ENCODE peak calls at places on chromosomes 7 and 10, in six cellular contexts. M, P, Y, Z, F and D are unnamed samples.

GRCh38 chr10:16520900-16521299 is 779 bp downstream of the C1QL3 start:
- DNase-seq in Z (peak), P (no peak), F (no peak), M (no peak), Y (peak), D (no peak)

GRCh38 chr7:130268463-130269317 is 2.0 kb downstream of the CPA2 start:
- DNase-seq in Z (no peak), F (no peak), P (no peak), Y (no peak), M (no peak), D (no peak)

GRCh38 chr7:142785841-142786250 is 15.1 kb downstream of the PRSS2 start:
- DNase-seq in M (no peak), F (no peak), Y (no peak), Z (no peak), P (no peak), D (no peak)

GRCh38 chr10:5948999-5949759 is 28.2 kb downstream of the IL15RA start:
- DNase-seq in F (no peak), Y (peak), Z (no peak), P (no peak), M (peak), D (peak)

GRCh38 chr7:88289505-88290129 is 17.1 kb downstream of the STEAP4 start:
- DNase-seq in Z (no peak), P (no peak), F (no peak), Y (no peak), M (no peak), D (no peak)

GRCh38 chr7:147245274-147245673 is 1128.7 kb downstream of the CNTNAP2 start:
- DNase-seq in F (no peak), Y (peak), P (peak), M (no peak), Z (peak), D (no peak)

GRCh38 chr7:27950123-27950522 is 210.2 kb downstream of the TAX1BP1 start:
- DNase-seq in F (no peak), M (no peak), P (no peak), Y (no peak), Z (no peak), D (no peak)

GRCh38 chr7:30977896-30978564 is 14.3 kb downstream of the GHRHR start:
- DNase-seq in P (no peak), Y (peak), M (no peak), Z (no peak), F (no peak), D (no peak)

GRCh38 chr7:151792671-151793070 is 84.2 kb downstream of the PRKAG2 start:
- DNase-seq in F (no peak), Z (no peak), Y (no peak), P (no peak), M (no peak), D (no peak)

GRCh38 chr10:102410427-102411073 is 8.0 kb downstream of the PSD start:
- DNase-seq in F (no peak), Y (peak), M (no peak), Z (peak), P (no peak), D (no peak)

GRCh38 chr7:128003787-128004186 is 27.4 kb downstream of the LRRC4 start:
- DNase-seq in Y (no peak), M (no peak), F (no peak), Z (no peak), P (no peak), D (no peak)

GRCh38 chr10:71981024-71981867 is 17.1 kb downstream of the CHST3 start:
- DNase-seq in F (peak), P (no peak), Z (no peak), M (no peak), Y (peak), D (no peak)

GRCh38 chr10:31320179-31320597 is 1.2 kb downstream of the ZEB1 start:
- DNase-seq in Z (peak), Y (peak), P (no peak), M (no peak), F (no peak), D (peak)

GRCh38 chr10:55734112-55734511 is 626.9 kb downstream of the ZWINT start:
- DNase-seq in Z (no peak), F (no peak), Y (no peak), P (no peak), M (no peak), D (no peak)

GRCh38 chr10:70575486-70575873 is 27.1 kb downstream of the PRF1 start:
- DNase-seq in P (no peak), M (no peak), Y (no peak), Z (no peak), F (no peak), D (no peak)

GRCh38 chr7:155893176-155893575 is 80.9 kb upstream of the SHH start:
- DNase-seq in Y (no peak), M (no peak), F (no peak), P (no peak), Z (no peak), D (peak)

GRCh38 chr7:46163245-46163644 is 242.2 kb upstream of the IGFBP3 start:
- DNase-seq in M (no peak), P (no peak), Z (no peak), Y (no peak), F (no peak), D (no peak)

GRCh38 chr10:27547482-27547881 is 43.4 kb downstream of the RAB18 start:
- DNase-seq in P (no peak), Y (no peak), F (no peak), M (peak), Z (no peak), D (no peak)

GRCh38 chr7:137967143-137968018 is 34.5 kb downstream of the CREB3L2 start:
- DNase-seq in Z (no peak), F (no peak), P (no peak), M (no peak), Y (no peak), D (no peak)

GRCh38 chr10:71608863-71609768 is 110.5 kb downstream of the C10orf105 start:
- DNase-seq in Z (peak), F (no peak), M (peak), P (no peak), Y (peak), D (peak)

GRCh38 chr10:27506280-27506679 is 2.2 kb downstream of the RAB18 start:
- DNase-seq in Z (no peak), Y (no peak), P (no peak), F (no peak), M (no peak), D (no peak)

GRCh38 chr7:39187130-39187529 is 209.4 kb downstream of the POU6F2 start:
- DNase-seq in Y (no peak), F (no peak), P (no peak), M (no peak), Z (no peak), D (no peak)

GRCh38 chr10:110355181-110355831 is 50.6 kb upstream of the SMNDC1 start:
- DNase-seq in P (no peak), F (peak), Y (no peak), Z (no peak), M (no peak), D (peak)

GRCh38 chr10:35127289-35127891 is 744 bp downstream of the CREM start:
- DNase-seq in Z (no peak), Y (peak), P (no peak), F (no peak), M (peak), D (peak)

GRCh38 chr10:92880233-92880861 is 32.0 kb downstream of the EXOC6 start:
- DNase-seq in P (no peak), M (no peak), F (no peak), Z (no peak), Y (peak), D (no peak)

GRCh38 chr7:41449286-41449685 is 253.6 kb downstream of the INHBA start:
- DNase-seq in P (no peak), Y (no peak), Z (no peak), F (no peak), M (no peak), D (no peak)

GRCh38 chr10:3020881-3021280 is 46.5 kb upstream of the PFKP start:
- DNase-seq in M (no peak), Y (no peak), Z (no peak), F (no peak), P (no peak), D (no peak)

GRCh38 chr10:79360499-79361342 is 13.5 kb downstream of the PPIF start:
- DNase-seq in Y (no peak), F (no peak), P (no peak), Z (no peak), M (peak), D (peak)

GRCh38 chr7:130951976-130952313 is 217.9 kb upstream of the KLF14 start:
- DNase-seq in P (no peak), F (no peak), Z (no peak), M (no peak), Y (no peak), D (no peak)

GRCh38 chr10:31929986-31930675 is 1.5 kb upstream of the ARHGAP12 start:
- DNase-seq in Z (no peak), M (no peak), F (no peak), P (no peak), Y (no peak), D (no peak)

GRCh38 chr7:46139079-46139478 is 218.0 kb upstream of the IGFBP3 start:
- DNase-seq in Y (no peak), F (peak), P (no peak), M (no peak), Z (no peak), D (no peak)

GRCh38 chr10:100345570-100346330 is 1.3 kb upstream of the SCD start:
- DNase-seq in P (no peak), M (no peak), Y (no peak), Z (no peak), F (no peak), D (no peak)

GRCh38 chr7:151705744-151706567 is 171.0 kb downstream of the PRKAG2 start:
- DNase-seq in Z (peak), M (no peak), P (no peak), F (no peak), Y (peak), D (no peak)

GRCh38 chr7:91054374-91054773 is 209.9 kb upstream of the FZD1 start:
- DNase-seq in Z (no peak), Y (no peak), F (no peak), M (no peak), P (no peak), D (no peak)
- TF ChIP-seq POLR2AphosphoS5 in Z (no peak), Y (no peak), F (no peak), M (no peak), P (no peak), D (no peak)

GRCh38 chr10:23095966-23096813 is 811 bp downstream of the MSRB2 start:
- DNase-seq in Z (peak), Y (peak), F (no peak), M (peak), P (no peak), D (no peak)
- TF ChIP-seq POLR2AphosphoS5 in Z (no peak), Y (no peak), F (no peak), M (no peak), P (no peak), D (no peak)

GRCh38 chr7:106285801-106286492 is 1.2 kb upstream of the NAMPT start:
- DNase-seq in F (peak), P (peak), Z (peak), M (no peak), Y (no peak), D (no peak)
- TF ChIP-seq POLR2AphosphoS5 in F (peak), P (no peak), Z (peak), M (no peak), Y (no peak), D (no peak)

GRCh38 chr10:89029201-89029600 is 38.6 kb downstream of the FAS start:
- DNase-seq in Z (no peak), F (no peak), M (no peak), Y (no peak), P (no peak), D (no peak)

GRCh38 chr10:89029785-89030437 is 39.3 kb downstream of the FAS start:
- DNase-seq in F (peak), P (peak), Z (peak), M (peak), Y (peak), D (peak)

GRCh38 chr10:89032141-89032814 is 41.7 kb downstream of the FAS start:
- DNase-seq in Y (no peak), M (no peak), Z (no peak), F (peak), P (peak), D (no peak)
- TF ChIP-seq POLR2AphosphoS5 in Y (no peak), M (no peak), Z (no peak), F (no peak), P (no peak), D (no peak)

GRCh38 chr10:12262278-12262981 is 66.4 kb downstream of the CDC123 start:
- DNase-seq in M (no peak), Y (no peak), P (no peak), Z (no peak), F (no peak), D (peak)

GRCh38 chr10:12259988-12260387 is 64.0 kb downstream of the CDC123 start:
- DNase-seq in M (no peak), Y (no peak), Z (no peak), P (no peak), F (no peak), D (no peak)

GRCh38 chr10:12264204-12264908 is 68.4 kb downstream of the CDC123 start:
- DNase-seq in P (no peak), F (peak), Z (peak), M (peak), Y (peak), D (peak)
- TF ChIP-seq POLR2AphosphoS5 in P (no peak), F (peak), Z (peak), M (peak), Y (no peak), D (peak)

GRCh38 chr7:73769481-73770001 is 529 bp downstream of the CLDN3 start:
- DNase-seq in Z (no peak), P (no peak), M (no peak), Y (no peak), F (no peak), D (no peak)
- TF ChIP-seq POLR2AphosphoS5 in Z (no peak), P (no peak), M (no peak), Y (no peak), F (no peak), D (no peak)

DNA sequence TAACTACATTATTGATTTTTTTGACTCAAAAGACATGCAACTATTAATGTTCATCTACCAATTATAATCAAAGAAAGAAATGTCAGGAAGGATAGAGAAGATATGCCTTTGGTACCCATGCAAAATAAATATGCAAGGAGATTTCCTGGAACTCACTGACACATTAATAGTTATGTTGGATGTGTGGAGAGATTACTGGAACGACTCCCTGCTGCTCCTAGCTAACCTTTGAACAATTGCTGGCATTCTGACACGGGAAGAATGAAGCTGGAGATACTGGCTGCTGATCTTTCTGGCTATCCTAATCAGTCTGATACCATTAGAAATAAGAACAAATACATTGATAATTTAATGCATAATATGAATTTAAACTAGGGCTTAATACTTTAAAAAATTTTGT is 507.9 kb upstream of the NRG3 start:
- DNase-seq in Z (no peak), M (no peak), P (no peak), Y (no peak), F (no peak), D (no peak)
- TF ChIP-seq POLR2AphosphoS5 in Z (no peak), M (no peak), P (no peak), Y (no peak), F (no peak), D (no peak)

GRCh38 chr7:107938448-107939250 is 47.7 kb downstream of the DLD start:
- DNase-seq in Y (no peak), M (no peak), F (no peak), Z (no peak), P (no peak), D (no peak)
- TF ChIP-seq POLR2AphosphoS5 in Y (no peak), M (peak), F (no peak), Z (no peak), P (no peak), D (no peak)

DNA sequence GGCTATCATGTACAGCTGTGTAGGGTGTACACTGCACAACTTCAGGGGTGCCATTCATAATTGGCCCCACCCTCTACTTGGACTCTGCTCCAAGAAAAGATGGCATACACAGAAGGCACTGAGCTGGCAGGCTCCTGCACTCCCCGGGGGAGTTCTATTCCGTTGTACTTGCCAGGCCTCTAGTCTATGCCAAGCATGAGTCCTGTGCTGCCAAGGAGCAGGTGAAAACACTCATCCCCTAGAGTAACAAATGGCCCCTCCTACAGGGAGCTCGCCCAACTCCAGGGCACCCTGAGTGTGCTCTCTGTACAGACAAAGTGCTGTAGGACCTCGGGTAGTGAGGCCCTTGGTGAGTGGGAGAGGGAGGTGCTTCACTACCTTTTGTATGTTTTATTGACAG is 127.2 kb downstream of the SLIT1 start:
- DNase-seq in F (no peak), P (no peak), Y (no peak), Z (no peak), M (peak), D (no peak)
- TF ChIP-seq POLR2AphosphoS5 in F (no peak), P (no peak), Y (no peak), Z (no peak), M (no peak), D (no peak)

DNA sequence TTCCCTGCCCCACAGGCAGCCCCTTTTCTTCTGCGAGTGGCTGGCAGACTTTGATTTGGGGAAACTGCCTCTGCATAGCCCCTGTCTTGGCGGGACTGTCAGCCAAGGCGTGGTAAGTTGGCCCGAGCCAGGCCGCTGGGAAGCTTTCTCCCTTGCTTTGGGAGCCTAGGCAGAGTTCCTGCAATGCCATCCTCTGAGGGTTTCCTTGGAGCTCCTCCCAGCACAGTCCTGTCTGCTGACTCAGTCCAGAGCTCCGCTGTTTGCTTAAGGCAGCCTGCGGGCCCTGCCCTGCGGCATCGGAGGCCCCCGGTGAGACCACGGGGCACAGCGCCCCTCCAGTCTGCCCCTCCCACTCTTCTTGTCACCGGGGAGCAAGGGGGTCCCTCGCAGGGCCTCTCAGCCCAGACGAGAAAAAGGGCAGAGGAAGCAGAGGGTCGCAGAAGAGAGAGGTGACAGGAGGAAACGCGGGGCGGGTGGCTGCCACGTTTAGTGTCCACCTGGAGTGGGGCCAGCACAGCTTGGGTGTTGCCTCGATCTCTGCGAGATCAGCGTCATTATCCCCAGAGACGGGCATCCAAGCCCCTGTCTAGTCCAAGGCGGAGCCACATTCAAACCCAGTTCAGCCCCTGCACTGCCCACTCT is 58.9 kb upstream of the CHST15 start:
- DNase-seq in Z (no peak), P (peak), F (no peak), Y (no peak), M (peak), D (no peak)
- TF ChIP-seq POLR2AphosphoS5 in Z (no peak), P (peak), F (no peak), Y (no peak), M (no peak), D (no peak)